ENCODE peak calls at places on chromosomes 16 and 17, in six cellular contexts. M is testis; F is kidney tubule cell; S is cardiac fibroblast; T is stimulated activated CD8-positive, alpha-beta memory T cell treated with anti-CD3 and anti-CD28 coated beads, Interleukin-15, amount 100 ng/mL, for 4 hours; R is AG10803. K is an unnamed sample.

GRCh38 chr17:32659419-32659842 is 172.6 kb downstream of the CDK5R1 start:
- DNase-seq in M (peak; percentile 85), F (peak; percentile 68), S (peak; percentile 79), T (peak; percentile 4), R (peak; percentile 55), K (peak; percentile 40)

GRCh38 chr17:39867891-39868553 is at the start of gene ZPBP2:
- DNase-seq in M (peak; percentile 50), F (no peak), S (no peak), T (peak; percentile 26), R (no peak), K (no peak)

GRCh38 chr16:23188911-23189310 is 6.4 kb downstream of the SCNN1G start:
- DNase-seq in M (no peak), F (no peak), S (no peak), T (no peak), R (no peak), K (no peak)

GRCh38 chr16:66374176-66374575 is 7.7 kb downstream of the CDH5 start:
- DNase-seq in M (no peak), F (no peak), S (no peak), T (no peak), R (no peak), K (no peak)

GRCh38 chr16:56919099-56919800 is 12.7 kb upstream of the HERPUD1 start:
- DNase-seq in M (no peak), F (no peak), S (no peak), T (no peak), R (no peak), K (peak; percentile 58)

GRCh38 chr16:67317853-67318252 is 8.7 kb downstream of the KCTD19 start:
- DNase-seq in M (no peak), F (no peak), S (no peak), T (no peak), R (no peak), K (no peak)

GRCh38 chr17:21042434-21043295 is at the start of gene USP22:
- DNase-seq in M (no peak), F (peak; percentile 24), S (no peak), T (peak; percentile 93), R (no peak), K (no peak)

GRCh38 chr17:949623-950338 is 29.8 kb downstream of the NXN start:
- DNase-seq in M (no peak), F (no peak), S (no peak), T (no peak), R (no peak), K (no peak)

GRCh38 chr17:1491406-1492248 is 859 bp downstream of the MYO1C start:
- DNase-seq in M (peak; percentile 52), F (peak; percentile 64), S (peak; percentile 35), T (no peak), R (peak; percentile 54), K (no peak)

GRCh38 chr16:58628845-58629680 is 563 bp downstream of the CNOT1 start:
- DNase-seq in M (peak; percentile 79), F (peak; percentile 62), S (peak; percentile 33), T (peak; percentile 31), R (peak; percentile 6), K (peak; percentile 47)

GRCh38 chr17:40109471-40109824 is 9.1 kb upstream of the NR1D1 start:
- DNase-seq in M (no peak), F (no peak), S (peak; percentile 38), T (no peak), R (no peak), K (no peak)

GRCh38 chr16:84339316-84339715 is 29.0 kb upstream of the ATP2C2 start:
- DNase-seq in M (no peak), F (no peak), S (no peak), T (no peak), R (no peak), K (no peak)

GRCh38 chr17:9206160-9206988 is 185.1 kb downstream of the NTN1 start:
- DNase-seq in M (peak; percentile 28), F (no peak), S (no peak), T (no peak), R (no peak), K (no peak)

GRCh38 chr17:19387921-19388521 is 1.0 kb upstream of the MFAP4 start:
- DNase-seq in M (no peak), F (peak; percentile 49), S (peak; percentile 82), T (no peak), R (peak; percentile 90), K (no peak)

GRCh38 chr16:31453255-31454204 is 5.8 kb upstream of the ARMC5 start:
- DNase-seq in M (peak; percentile 37), F (peak; percentile 11), S (peak; percentile 78), T (no peak), R (peak; percentile 65), K (peak; percentile 78)

GRCh38 chr16:24022797-24023196 is 187.0 kb downstream of the PRKCB start:
- DNase-seq in M (no peak), F (no peak), S (no peak), T (no peak), R (no peak), K (no peak)

GRCh38 chr17:29615048-29615385 is 7.7 kb downstream of the CORO6 start:
- DNase-seq in M (no peak), F (no peak), S (peak; percentile 29), T (no peak), R (peak; percentile 26), K (no peak)

GRCh38 chr17:80195671-80196529 is 24.2 kb downstream of the SGSH start:
- DNase-seq in M (no peak), F (no peak), S (peak; percentile 33), T (peak; percentile 21), R (no peak), K (no peak)

GRCh38 chr17:47810200-47810821 is 11.3 kb downstream of the OSBPL7 start:
- DNase-seq in M (no peak), F (peak; percentile 93), S (peak; percentile 92), T (no peak), R (peak; percentile 87), K (peak; percentile 96)

GRCh38 chr17:19746517-19746916 is 1.6 kb downstream of the ALDH3A1 start:
- DNase-seq in M (no peak), F (no peak), S (no peak), T (no peak), R (no peak), K (no peak)

GRCh38 chr17:76250141-76250540 is 9.8 kb upstream of the RNF157 start:
- DNase-seq in M (no peak), F (no peak), S (no peak), T (no peak), R (no peak), K (no peak)

GRCh38 chr16:11681977-11682654 is 13.9 kb downstream of the SNN start:
- DNase-seq in M (no peak), F (no peak), S (no peak), T (no peak), R (no peak), K (no peak)

GRCh38 chr17:78653382-78653781 is 76.2 kb upstream of the DNAH17 start:
- DNase-seq in M (no peak), F (peak; percentile 37), S (peak; percentile 81), T (no peak), R (peak; percentile 37), K (peak; percentile 20)

GRCh38 chr16:81567987-81568748 is 123.6 kb downstream of the CMIP start:
- DNase-seq in M (no peak), F (peak; percentile 85), S (peak; percentile 42), T (no peak), R (peak; percentile 75), K (peak; percentile 81)

GRCh38 chr17:80320496-80320895 is 59.8 kb downstream of the RNF213 start:
- DNase-seq in M (no peak), F (no peak), S (no peak), T (no peak), R (no peak), K (no peak)

GRCh38 chr17:71830916-71831315 is 289.9 kb upstream of the SOX9 start:
- DNase-seq in M (no peak), F (no peak), S (no peak), T (no peak), R (no peak), K (no peak)

K was measured in mammary epithelial cell.